ENCODE peak calls at places on chromosome X, in eight cellular contexts. M, Z, W, I, A, F, X and E are unnamed samples.

GRCh38 chrX:152641996-152642395 is 4.3 kb downstream of the GABRQ start:
- DNase-seq in M (peak; percentile 44), F (peak; percentile 17), I (no peak), A (no peak), Z (peak; percentile 38), W (no peak), X (no peak), E (peak; percentile 42)

GRCh38 chrX:46263494-46263893 is 281.7 kb downstream of the ZNF674 start:
- DNase-seq in X (no peak), W (no peak), I (no peak), Z (no peak), M (no peak), A (peak; percentile 67), F (peak; percentile 7), E (no peak)

GRCh38 chrX:150234126-150234525 is 129.0 kb upstream of the MAMLD1 start:
- DNase-seq in W (no peak), F (no peak), A (no peak), I (no peak), M (no peak), Z (no peak), X (no peak), E (no peak)

GRCh38 chrX:40897768-40898167 is 162.4 kb upstream of the MED14 start:
- DNase-seq in X (no peak), I (no peak), W (no peak), A (no peak), M (no peak), F (no peak), Z (no peak), E (no peak)

GRCh38 chrX:101803451-101803850 is 128.4 kb downstream of the ZMAT1 start:
- DNase-seq in A (no peak), X (no peak), Z (no peak), W (peak; percentile 23), M (no peak), I (no peak), F (peak; percentile 0), E (no peak)

GRCh38 chrX:36407886-36408285 is 488.4 kb downstream of the CFAP47 start:
- DNase-seq in Z (no peak), I (no peak), A (no peak), M (no peak), W (no peak), F (peak; percentile 56), X (no peak), E (no peak)

GRCh38 chrX:30689116-30689515 is 35.9 kb downstream of the GK start:
- DNase-seq in I (no peak), M (no peak), W (no peak), X (no peak), F (no peak), A (no peak), Z (no peak), E (no peak)

GRCh38 chrX:76064825-76065224 is 108.0 kb upstream of the PBDC1 start:
- DNase-seq in F (no peak), I (no peak), Z (no peak), A (no peak), W (no peak), X (no peak), M (no peak), E (no peak)

GRCh38 chrX:54397113-54397512 is 39.3 kb upstream of the WNK3 start:
- DNase-seq in X (no peak), I (no peak), W (no peak), A (no peak), F (no peak), Z (no peak), M (no peak), E (no peak)

GRCh38 chrX:68648960-68649359 is 1.5 kb downstream of the STARD8 start:
- DNase-seq in M (no peak), I (no peak), X (no peak), F (no peak), W (no peak), A (no peak), Z (no peak), E (no peak)

GRCh38 chrX:46837543-46838481 is 969 bp downstream of the RP2 start:
- DNase-seq in X (peak; percentile 14), I (no peak), M (no peak), Z (no peak), A (peak; percentile 41), F (peak; percentile 69), W (no peak), E (no peak)

GRCh38 chrX:40006025-40007017 is 91.4 kb downstream of the BCOR start:
- DNase-seq in F (peak; percentile 43), A (no peak), I (no peak), X (no peak), W (no peak), M (no peak), Z (no peak), E (no peak)

GRCh38 chrX:12496343-12496742 is 294.9 kb upstream of the PRPS2 start:
- DNase-seq in I (no peak), Z (no peak), A (no peak), W (no peak), F (no peak), M (no peak), X (no peak), E (no peak)

GRCh38 chrX:142036111-142036510 is 132.4 kb downstream of the MAGEC1 start:
- DNase-seq in X (no peak), F (no peak), W (no peak), M (no peak), Z (no peak), I (no peak), A (no peak), E (no peak)

GRCh38 chrX:151396042-151396826 is 772 bp upstream of the VMA21 start:
- DNase-seq in M (no peak), A (no peak), F (peak; percentile 61), W (no peak), Z (no peak), X (no peak), I (no peak), E (no peak)

GRCh38 chrX:41409006-41409405 is 38.1 kb upstream of the NYX start:
- DNase-seq in A (no peak), X (no peak), F (no peak), M (no peak), I (no peak), W (no peak), Z (no peak), E (no peak)

GRCh38 chrX:107272431-107272921 is 66.1 kb downstream of the DNAAF6 start:
- DNase-seq in W (no peak), M (no peak), Z (no peak), X (peak; percentile 50), F (peak; percentile 18), I (no peak), A (no peak), E (no peak)

GRCh38 chrX:9928083-9928482 is 39.1 kb upstream of the CLDN34 start:
- DNase-seq in A (no peak), M (no peak), I (no peak), W (no peak), F (no peak), Z (no peak), X (no peak), E (no peak)

GRCh38 chrX:30643313-30643821 is 9.9 kb upstream of the GK start:
- DNase-seq in F (no peak), X (no peak), M (no peak), Z (no peak), W (no peak), I (no peak), A (no peak), E (no peak)

GRCh38 chrX:130497531-130497930 is 95.7 kb downstream of the RBMX2 start:
- DNase-seq in Z (no peak), I (no peak), M (no peak), A (no peak), F (no peak), X (no peak), W (no peak), E (no peak)

GRCh38 chrX:43560247-43560946 is 95.7 kb upstream of the MAOA start:
- DNase-seq in M (no peak), W (no peak), Z (no peak), A (peak; percentile 18), X (no peak), I (no peak), F (peak; percentile 55), E (no peak)

GRCh38 chrX:104668550-104668949 is 102.6 kb downstream of the IL1RAPL2 start:
- DNase-seq in W (no peak), I (no peak), F (peak; percentile 44), Z (no peak), X (peak; percentile 0), A (no peak), M (peak; percentile 8), E (no peak)